ENCODE peak calls at places on chromosomes 13 and 19, in nine cellular contexts. One of them, this sample, is unnamed. For H3K4me1, the result is how much of the 10 kb centered on the place peaks cover.

GRCh38 chr19:10260141-10260584 is 8.1 kb downstream of the MRPL4 start:
- DNase-seq in CD8-positive, alpha-beta T cell: no peak
- DNase-seq in small intestine: no peak
- DNase-seq in GM23248: peak
- DNase-seq in A549: no peak
- DNase-seq in CD4-positive, alpha-beta memory T cell: peak
- DNase-seq in fibroblast of lung: no peak
- DNase-seq in body of pancreas: no peak
- DNase-seq in mesenchymal stem cell: no peak
- DNase-seq in this sample: no peak

GRCh38 chr19:11242864-11243797 is 3.7 kb downstream of the ANGPTL8 start:
- DNase-seq in CD8-positive, alpha-beta T cell: peak
- DNase-seq in small intestine: peak
- DNase-seq in GM23248: peak
- DNase-seq in A549: peak
- DNase-seq in CD4-positive, alpha-beta memory T cell: peak
- DNase-seq in fibroblast of lung: peak
- DNase-seq in body of pancreas: peak
- DNase-seq in mesenchymal stem cell: peak
- DNase-seq in this sample: peak

GRCh38 chr19:45589768-45590167 is 5.2 kb upstream of the OPA3 start:
- DNase-seq in CD8-positive, alpha-beta T cell: no peak
- DNase-seq in small intestine: no peak
- DNase-seq in GM23248: no peak
- DNase-seq in A549: no peak
- DNase-seq in CD4-positive, alpha-beta memory T cell: no peak
- DNase-seq in fibroblast of lung: no peak
- DNase-seq in body of pancreas: no peak
- DNase-seq in mesenchymal stem cell: no peak
- DNase-seq in this sample: no peak

GRCh38 chr19:15251749-15252397 is 19.6 kb upstream of the EPHX3 start:
- DNase-seq in CD8-positive, alpha-beta T cell: no peak
- DNase-seq in small intestine: no peak
- DNase-seq in GM23248: peak
- DNase-seq in A549: peak
- DNase-seq in CD4-positive, alpha-beta memory T cell: no peak
- DNase-seq in fibroblast of lung: peak
- DNase-seq in body of pancreas: peak
- DNase-seq in mesenchymal stem cell: peak
- DNase-seq in this sample: no peak

GRCh38 chr19:3360494-3361383 is 5.6 kb upstream of the NFIC start:
- DNase-seq in CD8-positive, alpha-beta T cell: peak
- DNase-seq in small intestine: peak
- DNase-seq in GM23248: peak
- DNase-seq in A549: no peak
- DNase-seq in CD4-positive, alpha-beta memory T cell: peak
- DNase-seq in fibroblast of lung: no peak
- DNase-seq in body of pancreas: peak
- DNase-seq in mesenchymal stem cell: peak
- DNase-seq in this sample: peak

GRCh38 chr19:14516746-14517438 is 1.3 kb downstream of the DNAJB1 start:
- DNase-seq in CD8-positive, alpha-beta T cell: no peak
- DNase-seq in small intestine: peak
- DNase-seq in GM23248: peak
- DNase-seq in A549: no peak
- DNase-seq in CD4-positive, alpha-beta memory T cell: peak
- DNase-seq in fibroblast of lung: no peak
- DNase-seq in body of pancreas: no peak
- DNase-seq in mesenchymal stem cell: no peak
- DNase-seq in this sample: no peak

GRCh38 chr13:51451467-51452390 is 1.1 kb downstream of the INTS6 start:
- DNase-seq in CD8-positive, alpha-beta T cell: peak
- DNase-seq in small intestine: peak
- DNase-seq in GM23248: peak
- DNase-seq in A549: peak
- DNase-seq in CD4-positive, alpha-beta memory T cell: peak
- DNase-seq in fibroblast of lung: peak
- DNase-seq in body of pancreas: peak
- DNase-seq in mesenchymal stem cell: peak
- DNase-seq in this sample: peak

GRCh38 chr13:110758195-110758594 is 44.7 kb downstream of the ING1 start:
- DNase-seq in CD8-positive, alpha-beta T cell: no peak
- DNase-seq in small intestine: no peak
- DNase-seq in GM23248: peak
- DNase-seq in A549: no peak
- DNase-seq in CD4-positive, alpha-beta memory T cell: no peak
- DNase-seq in fibroblast of lung: peak
- DNase-seq in body of pancreas: no peak
- DNase-seq in mesenchymal stem cell: peak
- DNase-seq in this sample: no peak

GRCh38 chr19:45468159-45468651 is 409 bp downstream of the FOSB start:
- DNase-seq in CD8-positive, alpha-beta T cell: peak
- DNase-seq in small intestine: peak
- DNase-seq in GM23248: peak
- DNase-seq in A549: no peak
- DNase-seq in CD4-positive, alpha-beta memory T cell: no peak
- DNase-seq in fibroblast of lung: no peak
- DNase-seq in body of pancreas: peak
- DNase-seq in mesenchymal stem cell: no peak
- DNase-seq in this sample: peak

GRCh38 chr19:29018542-29018941 is 194.4 kb downstream of the UQCRFS1 start:
- DNase-seq in CD8-positive, alpha-beta T cell: no peak
- DNase-seq in small intestine: no peak
- DNase-seq in GM23248: no peak
- DNase-seq in A549: no peak
- DNase-seq in CD4-positive, alpha-beta memory T cell: no peak
- DNase-seq in fibroblast of lung: no peak
- DNase-seq in body of pancreas: no peak
- DNase-seq in mesenchymal stem cell: no peak
- DNase-seq in this sample: no peak

GRCh38 chr13:35984776-35985453 is 146.3 kb downstream of the DCLK1 start:
- DNase-seq in CD8-positive, alpha-beta T cell: no peak
- DNase-seq in small intestine: no peak
- DNase-seq in GM23248: no peak
- DNase-seq in A549: no peak
- DNase-seq in CD4-positive, alpha-beta memory T cell: no peak
- DNase-seq in fibroblast of lung: no peak
- DNase-seq in body of pancreas: no peak
- DNase-seq in mesenchymal stem cell: no peak
- DNase-seq in this sample: no peak

GRCh38 chr13:75395056-75395455 is 86.9 kb downstream of the TBC1D4 start:
- DNase-seq in CD8-positive, alpha-beta T cell: no peak
- DNase-seq in small intestine: peak
- DNase-seq in GM23248: no peak
- DNase-seq in A549: no peak
- DNase-seq in CD4-positive, alpha-beta memory T cell: no peak
- DNase-seq in fibroblast of lung: no peak
- DNase-seq in body of pancreas: no peak
- DNase-seq in mesenchymal stem cell: no peak
- DNase-seq in this sample: no peak

GRCh38 chr19:10113964-10114650 is 2.6 kb downstream of the P2RY11 start:
- DNase-seq in CD8-positive, alpha-beta T cell: no peak
- DNase-seq in small intestine: no peak
- DNase-seq in GM23248: peak
- DNase-seq in A549: no peak
- DNase-seq in CD4-positive, alpha-beta memory T cell: no peak
- DNase-seq in fibroblast of lung: no peak
- DNase-seq in body of pancreas: no peak
- DNase-seq in mesenchymal stem cell: no peak
- DNase-seq in this sample: no peak

GRCh38 chr19:2546128-2547032 is 70.5 kb downstream of the GADD45B start:
- DNase-seq in CD8-positive, alpha-beta T cell: no peak
- DNase-seq in small intestine: peak
- DNase-seq in GM23248: no peak
- DNase-seq in A549: no peak
- DNase-seq in CD4-positive, alpha-beta memory T cell: no peak
- DNase-seq in fibroblast of lung: peak
- DNase-seq in body of pancreas: peak
- DNase-seq in mesenchymal stem cell: peak
- DNase-seq in this sample: no peak

GRCh38 chr13:95235199-95235726 is 66.0 kb downstream of the ABCC4 start:
- DNase-seq in CD8-positive, alpha-beta T cell: no peak
- DNase-seq in small intestine: no peak
- DNase-seq in GM23248: no peak
- DNase-seq in A549: no peak
- DNase-seq in CD4-positive, alpha-beta memory T cell: no peak
- DNase-seq in fibroblast of lung: no peak
- DNase-seq in body of pancreas: no peak
- DNase-seq in mesenchymal stem cell: peak
- DNase-seq in this sample: no peak

GRCh38 chr19:33374406-33374703 is 846 bp downstream of the CEBPG start:
- DNase-seq in CD8-positive, alpha-beta T cell: no peak
- DNase-seq in small intestine: peak
- DNase-seq in GM23248: peak
- DNase-seq in A549: no peak
- DNase-seq in CD4-positive, alpha-beta memory T cell: no peak
- DNase-seq in fibroblast of lung: peak
- DNase-seq in body of pancreas: peak
- DNase-seq in mesenchymal stem cell: peak
- DNase-seq in this sample: no peak

GRCh38 chr19:5487222-5487621 is 32.0 kb downstream of the ZNRF4 start:
- DNase-seq in CD8-positive, alpha-beta T cell: no peak
- DNase-seq in small intestine: no peak
- DNase-seq in GM23248: no peak
- DNase-seq in A549: no peak
- DNase-seq in CD4-positive, alpha-beta memory T cell: no peak
- DNase-seq in fibroblast of lung: no peak
- DNase-seq in body of pancreas: peak
- DNase-seq in mesenchymal stem cell: no peak
- DNase-seq in this sample: no peak

DNA sequence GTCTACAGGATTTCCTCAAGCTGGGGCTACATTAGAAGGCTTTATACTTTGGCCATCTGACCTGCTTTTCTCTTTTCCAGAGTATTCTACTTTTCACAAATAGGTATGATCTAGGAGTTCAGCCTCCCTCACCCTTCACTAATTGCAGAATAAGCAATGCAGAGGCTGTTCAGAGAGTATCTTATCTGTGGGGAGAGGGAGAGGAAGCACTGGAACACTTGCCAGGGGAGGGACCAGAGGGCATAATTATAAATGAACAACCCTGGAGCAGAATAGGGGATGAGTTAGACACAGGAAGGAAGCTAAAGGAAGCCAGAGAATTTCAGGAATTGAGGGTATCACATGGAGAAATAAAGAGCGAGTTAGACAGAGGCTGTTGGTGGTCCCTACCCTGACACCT is 29.9 kb downstream of the CEACAM1 start:
- DNase-seq in CD8-positive, alpha-beta T cell: no peak
- DNase-seq in small intestine: peak
- DNase-seq in GM23248: no peak
- DNase-seq in A549: no peak
- DNase-seq in CD4-positive, alpha-beta memory T cell: no peak
- DNase-seq in fibroblast of lung: no peak
- DNase-seq in body of pancreas: no peak
- DNase-seq in mesenchymal stem cell: no peak
- DNase-seq in this sample: no peak
- H3K27ac ChIP-seq in CD8-positive, alpha-beta T cell: no peak
- H3K27ac ChIP-seq in small intestine: peak
- H3K27ac ChIP-seq in GM23248: no peak
- H3K27ac ChIP-seq in A549: peak
- H3K27ac ChIP-seq in CD4-positive, alpha-beta memory T cell: no peak
- H3K27ac ChIP-seq in fibroblast of lung: no peak
- H3K27ac ChIP-seq in body of pancreas: no peak
- H3K27ac ChIP-seq in mesenchymal stem cell: peak
- H3K27ac ChIP-seq in this sample: no peak

DNA sequence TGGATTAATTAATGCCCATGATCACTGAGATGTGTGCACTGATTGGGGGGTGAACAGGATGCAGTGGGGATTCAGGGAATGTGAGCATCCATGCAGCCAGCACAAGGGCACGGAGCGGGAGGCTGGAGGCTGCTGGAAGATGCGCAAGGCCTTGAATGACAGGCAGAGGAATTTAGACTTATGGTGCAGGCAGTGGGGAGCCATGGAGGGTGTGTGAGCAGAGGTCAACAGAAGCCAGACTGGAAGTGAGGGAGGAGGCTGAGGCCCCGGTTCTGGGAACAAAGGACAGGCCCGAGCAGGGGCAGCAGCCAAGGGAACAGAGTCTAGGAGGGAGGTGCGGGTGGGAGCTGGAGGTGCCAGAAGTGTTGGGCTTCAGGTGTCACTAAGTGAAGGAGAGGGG is 7.3 kb upstream of the COLGALT1 start:
- DNase-seq in CD8-positive, alpha-beta T cell: no peak
- DNase-seq in small intestine: no peak
- DNase-seq in GM23248: no peak
- DNase-seq in A549: no peak
- DNase-seq in CD4-positive, alpha-beta memory T cell: no peak
- DNase-seq in fibroblast of lung: no peak
- DNase-seq in body of pancreas: no peak
- DNase-seq in mesenchymal stem cell: no peak
- DNase-seq in this sample: no peak
- H3K4me1 ChIP-seq in CD8-positive, alpha-beta T cell: under half
- H3K4me1 ChIP-seq in small intestine: under half
- H3K4me1 ChIP-seq in GM23248: under half
- H3K4me1 ChIP-seq in A549: under half
- H3K4me1 ChIP-seq in CD4-positive, alpha-beta memory T cell: under half
- H3K4me1 ChIP-seq in fibroblast of lung: under half
- H3K4me1 ChIP-seq in body of pancreas: under half
- H3K4me1 ChIP-seq in mesenchymal stem cell: under half
- H3K4me1 ChIP-seq in this sample: under half

DNA sequence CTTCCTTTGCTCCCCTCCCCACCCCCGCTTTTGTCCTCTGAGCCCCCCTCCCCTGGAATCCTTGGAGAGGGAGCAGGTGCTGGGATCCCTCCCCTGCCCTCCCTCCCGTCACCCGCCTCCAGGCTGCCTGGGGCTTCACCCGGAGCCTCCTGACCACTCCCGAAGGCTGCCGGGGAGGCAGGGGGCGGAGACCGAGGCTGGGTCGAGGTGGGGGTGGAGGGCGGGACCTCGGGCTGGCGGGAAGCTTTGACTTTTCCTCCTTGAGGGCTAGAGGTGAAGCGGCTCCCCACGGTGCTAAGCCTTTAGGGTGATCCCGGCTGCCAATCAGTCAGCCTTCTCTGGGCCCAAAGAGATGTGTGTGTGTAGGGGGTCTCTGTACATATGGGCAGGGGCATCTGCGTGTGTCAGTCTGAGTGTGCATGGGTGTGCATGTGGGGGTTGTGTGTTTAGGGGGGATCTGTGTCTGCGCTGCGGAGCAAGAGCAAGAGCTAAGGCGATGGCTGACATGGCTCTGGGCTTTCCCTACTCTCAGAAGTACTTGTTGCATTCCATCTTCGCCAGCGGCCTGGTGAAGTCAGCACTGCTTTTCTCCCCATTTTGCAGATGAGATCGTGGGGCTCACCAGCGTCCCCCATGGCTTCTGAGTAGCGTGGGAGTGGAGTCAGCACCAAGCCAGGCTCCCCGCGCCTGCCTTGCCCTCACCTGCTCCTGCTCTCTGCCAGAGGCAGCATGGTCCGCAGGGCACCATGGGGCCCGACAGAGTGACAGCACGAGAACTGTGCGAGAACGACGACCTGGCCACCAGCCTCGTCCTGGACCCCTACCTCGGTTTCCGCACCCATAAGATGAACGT is 1.7 kb downstream of the KMT5C start:
- DNase-seq in CD8-positive, alpha-beta T cell: no peak
- DNase-seq in small intestine: peak
- DNase-seq in GM23248: peak
- DNase-seq in A549: peak
- DNase-seq in CD4-positive, alpha-beta memory T cell: peak
- DNase-seq in fibroblast of lung: peak
- DNase-seq in body of pancreas: peak
- DNase-seq in mesenchymal stem cell: peak
- DNase-seq in this sample: peak
- H3K27ac ChIP-seq in CD8-positive, alpha-beta T cell: no peak
- H3K27ac ChIP-seq in small intestine: no peak
- H3K27ac ChIP-seq in GM23248: no peak
- H3K27ac ChIP-seq in A549: peak
- H3K27ac ChIP-seq in CD4-positive, alpha-beta memory T cell: peak
- H3K27ac ChIP-seq in fibroblast of lung: no peak
- H3K27ac ChIP-seq in body of pancreas: no peak
- H3K27ac ChIP-seq in mesenchymal stem cell: no peak
- H3K27ac ChIP-seq in this sample: peak

GRCh38 chr13:46565808-46566750 is 13.1 kb downstream of the LRCH1 start:
- DNase-seq in CD8-positive, alpha-beta T cell: no peak
- DNase-seq in small intestine: no peak
- DNase-seq in GM23248: no peak
- DNase-seq in A549: no peak
- DNase-seq in CD4-positive, alpha-beta memory T cell: no peak
- DNase-seq in fibroblast of lung: no peak
- DNase-seq in body of pancreas: no peak
- DNase-seq in mesenchymal stem cell: no peak
- DNase-seq in this sample: no peak
- H3K4me1 ChIP-seq in CD8-positive, alpha-beta T cell: under half
- H3K4me1 ChIP-seq in small intestine: under half
- H3K4me1 ChIP-seq in GM23248: under half
- H3K4me1 ChIP-seq in A549: under half
- H3K4me1 ChIP-seq in CD4-positive, alpha-beta memory T cell: under half
- H3K4me1 ChIP-seq in fibroblast of lung: under half
- H3K4me1 ChIP-seq in body of pancreas: under half
- H3K4me1 ChIP-seq in mesenchymal stem cell: under half
- H3K4me1 ChIP-seq in this sample: under half

This sample was measured in CD8-positive, alpha-beta memory T cell.